ENCODE peak calls at places on chromosomes 7 and 10, in seven cellular contexts. Y is IMR-90, J is neuronal stem cell, X is H1, I is mesendoderm, H is trophoblast cell, E is H9. F is an unnamed sample.
A peak's percentile ranks its signal among the peaks of the same experiment; 100 is the strongest.

GRCh38 chr10:77428776-77429395 is 208.7 kb downstream of the KCNMA1 start:
- DNase-seq in J (no peak), X (peak; percentile 60), Y (peak; percentile 82), I (peak; percentile 72), H (peak; percentile 60), E (peak; percentile 69), F (peak; percentile 74)

GRCh38 chr10:31700222-31700621 is 228.4 kb downstream of the ARHGAP12 start:
- DNase-seq in E (no peak), J (no peak), H (no peak), X (no peak), Y (peak; percentile 82), I (no peak), F (peak; percentile 41)

GRCh38 chr10:60260321-60260720 is 129.4 kb downstream of the ANK3 start:
- DNase-seq in Y (no peak), H (no peak), E (no peak), J (no peak), X (no peak), I (no peak), F (no peak)

GRCh38 chr10:35533565-35533964 is 71.6 kb upstream of the GJD4 start:
- DNase-seq in Y (no peak), J (no peak), X (no peak), I (no peak), E (no peak), H (no peak), F (no peak)

GRCh38 chr7:151233111-151233701 is 923 bp downstream of the CHPF2 start:
- DNase-seq in J (no peak), H (no peak), E (no peak), Y (peak; percentile 89), I (peak; percentile 56), X (no peak), F (peak; percentile 83)

GRCh38 chr7:142383826-142384507 is 126.1 kb upstream of the PRSS58 start:
- DNase-seq in X (no peak), I (no peak), E (no peak), Y (no peak), H (no peak), J (no peak), F (peak; percentile 53)

GRCh38 chr10:123755061-123755460 is 88.9 kb downstream of the GPR26 start:
- DNase-seq in Y (no peak), E (no peak), X (no peak), I (no peak), J (no peak), H (no peak), F (no peak)

GRCh38 chr10:133230023-133230319 is at the start of gene UTF1:
- DNase-seq in E (no peak), X (no peak), H (no peak), Y (no peak), J (no peak), I (no peak), F (no peak)

GRCh38 chr7:120950026-120950538 is 495 bp upstream of the ING3 start:
- DNase-seq in Y (no peak), I (no peak), H (no peak), J (no peak), E (no peak), X (no peak), F (no peak)

GRCh38 chr10:122103592-122103991 is 114.6 kb downstream of the TACC2 start:
- DNase-seq in Y (no peak), J (no peak), H (no peak), X (no peak), E (no peak), I (no peak), F (no peak)

DNA sequence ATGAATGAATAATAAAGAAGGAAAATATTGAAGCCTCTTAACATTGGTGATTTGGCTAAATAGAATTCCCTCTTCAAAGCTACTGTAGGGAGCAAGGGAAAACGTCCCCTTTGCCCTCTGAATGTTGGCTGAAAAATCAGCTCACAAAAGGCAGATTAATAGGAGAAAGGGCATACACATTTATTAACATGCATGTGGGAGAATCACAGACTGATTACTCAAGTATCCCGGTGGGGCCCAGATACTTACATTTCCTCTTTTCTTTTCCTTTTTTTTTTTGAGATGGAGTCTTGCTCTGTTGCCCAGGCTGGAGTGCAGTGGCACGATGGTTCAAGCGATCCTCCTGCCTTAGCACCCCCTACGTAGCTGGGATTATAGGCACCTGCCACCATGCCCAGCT is 68.5 kb downstream of the HK1 start:
- DNase-seq in J (no peak), I (no peak), X (no peak), Y (no peak), E (no peak), H (no peak), F (no peak)
- H3K4me1 ChIP-seq in J (peaks cover 5% of the 10 kb centered on the region), I (peaks cover 18% of the 10 kb centered on the region), X (peaks cover 21% of the 10 kb centered on the region), Y (peaks cover 9% of the 10 kb centered on the region), E (peaks cover 15% of the 10 kb centered on the region), H (peaks cover 12% of the 10 kb centered on the region), F (peaks cover 5% of the 10 kb centered on the region)

GRCh38 chr7:38179719-38180333 is 1.8 kb downstream of the STARD3NL start:
- DNase-seq in H (no peak), I (peak; percentile 11), Y (peak; percentile 37), X (no peak), E (no peak), J (no peak), F (peak; percentile 48)
- H2BK120ac ChIP-seq in H (no peak overlapping the region), I (no peak overlapping the region), Y (peak overlapping the region; percentile 16), X (no peak overlapping the region), E (no peak overlapping the region), J (no peak overlapping the region), F (no peak overlapping the region)

DNA sequence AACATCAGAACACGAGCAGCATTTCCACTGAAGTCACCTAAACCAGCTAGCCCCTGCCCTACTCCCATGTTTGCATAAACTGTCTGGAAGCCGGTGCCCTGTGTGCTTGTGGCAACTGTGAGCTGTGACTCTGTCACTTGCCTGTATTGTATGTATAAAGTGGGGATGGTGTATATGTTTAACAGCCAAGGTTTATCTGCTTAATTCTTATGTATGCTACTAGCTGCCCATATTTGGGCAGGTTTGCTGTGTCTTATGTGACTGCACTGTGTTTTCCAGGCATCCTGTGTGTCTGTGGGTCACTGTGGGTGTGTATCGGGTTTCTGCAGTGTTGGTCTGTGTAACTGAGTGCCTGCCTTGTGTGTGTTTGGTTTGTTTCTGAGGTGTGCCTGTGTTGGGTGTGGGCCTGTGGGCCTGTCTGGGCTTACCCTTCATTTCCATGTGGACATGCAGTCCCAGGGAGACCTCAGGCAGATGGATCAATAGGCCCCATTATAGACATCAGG is 9.3 kb downstream of the LBX1 start:
- DNase-seq in E (no peak), Y (no peak), I (no peak), J (no peak), X (no peak), H (no peak), F (no peak)
- H3K4me1 ChIP-seq in E (no peaks in the 10 kb centered on the region), Y (no peaks in the 10 kb centered on the region), I (no peaks in the 10 kb centered on the region), J (peaks cover 6% of the 10 kb centered on the region), X (peaks cover 20% of the 10 kb centered on the region), H (peaks cover 5% of the 10 kb centered on the region), F (peaks cover 21% of the 10 kb centered on the region)

GRCh38 chr10:126207313-126207771 is 180.9 kb downstream of the ADAM12 start:
- DNase-seq in Y (peak; percentile 76), I (no peak), J (no peak), H (no peak), E (no peak), X (no peak), F (no peak)

GRCh38 chr10:126208736-126209317 is 179.4 kb downstream of the ADAM12 start:
- DNase-seq in H (no peak), X (no peak), I (no peak), J (no peak), E (no peak), Y (no peak), F (no peak)

GRCh38 chr10:126212653-126213052 is 175.6 kb downstream of the ADAM12 start:
- DNase-seq in Y (peak; percentile 25), X (no peak), E (no peak), J (no peak), H (no peak), I (no peak), F (no peak)

GRCh38 chr10:126205482-126206210 is 182.6 kb downstream of the ADAM12 start:
- DNase-seq in H (no peak), X (no peak), J (no peak), I (no peak), E (no peak), Y (no peak), F (no peak)

DNA sequence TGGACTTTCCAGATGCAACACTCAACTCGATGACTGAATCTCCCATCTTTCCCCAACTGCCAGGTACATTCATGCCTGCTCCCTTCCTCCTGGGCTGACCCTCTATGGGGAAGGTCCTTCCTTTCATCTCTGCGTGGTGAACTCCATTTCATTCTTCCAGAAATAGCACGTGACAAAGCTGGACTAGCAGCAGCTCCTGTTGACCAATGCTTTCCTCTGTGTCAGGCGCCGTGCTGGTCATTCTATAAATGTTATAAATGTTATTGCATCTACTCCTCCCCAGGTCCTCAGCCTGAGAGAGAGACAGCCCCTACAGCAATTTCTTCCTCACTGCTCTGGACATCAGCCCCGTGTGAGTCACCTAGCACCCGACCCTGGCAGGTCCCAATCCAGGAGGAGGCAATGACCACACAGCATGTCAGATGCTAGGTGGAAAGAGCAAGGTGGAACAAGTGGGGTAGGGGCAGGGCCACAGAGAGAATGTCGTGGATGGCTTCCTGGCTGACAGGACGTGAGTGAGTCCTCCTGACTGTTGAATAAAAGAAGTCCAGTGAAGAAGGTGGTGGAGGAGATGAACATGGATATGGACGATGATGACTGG is 178.1 kb downstream of the ADAM12 start:
- DNase-seq in I (no peak), J (no peak), Y (no peak), E (no peak), H (peak; percentile 38), X (no peak), F (no peak)
- H2BK120ac ChIP-seq in I (no peak overlapping the region), J (no peak overlapping the region), Y (no peak overlapping the region), E (no peak overlapping the region), H (no peak overlapping the region), X (no peak overlapping the region), F (no peak overlapping the region)

GRCh38 chr7:106071356-106071998 is 40.6 kb downstream of the SYPL1 start:
- DNase-seq in H (peak; percentile 81), I (peak; percentile 96), J (no peak), E (no peak), Y (no peak), X (no peak), F (peak; percentile 30)
- H3K4me1 ChIP-seq in H (peaks cover 11% of the 10 kb centered on the region), I (peaks cover 16% of the 10 kb centered on the region), J (peaks cover 6% of the 10 kb centered on the region), E (no peaks in the 10 kb centered on the region), Y (no peaks in the 10 kb centered on the region), X (peaks cover 3% of the 10 kb centered on the region), F (peaks cover 1% of the 10 kb centered on the region)

DNA sequence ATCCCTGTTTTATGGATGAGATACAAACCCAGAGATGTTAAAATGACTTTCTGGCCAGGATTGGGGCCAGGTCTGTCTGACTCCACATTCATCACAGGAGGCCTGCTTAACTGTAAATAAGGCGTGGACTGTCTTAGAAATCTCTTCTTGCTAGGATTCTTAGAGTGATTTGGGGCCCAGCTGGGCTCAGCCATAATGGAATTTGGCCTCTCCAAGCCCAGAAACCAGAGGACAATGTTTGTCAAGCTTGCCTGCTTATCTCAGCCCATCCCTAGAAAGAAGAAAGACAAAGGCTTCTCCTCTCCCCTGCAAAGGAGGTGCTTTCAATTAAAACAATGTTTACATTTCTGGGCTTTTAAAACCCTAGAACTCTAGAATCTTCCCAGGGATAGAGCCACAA is 2.9 kb downstream of the HABP2 start:
- DNase-seq in X (no peak), Y (no peak), E (no peak), I (peak; percentile 83), H (no peak), J (no peak), F (no peak)
- H2BK120ac ChIP-seq in X (no peak overlapping the region), Y (no peak overlapping the region), E (no peak overlapping the region), I (no peak overlapping the region), H (no peak overlapping the region), J (no peak overlapping the region), F (no peak overlapping the region)

F was measured in mesenchymal stem cell.